ENCODE peak calls at places on chromosomes 3 and 15, in eight cellular contexts. O is heart right ventricle; I is kidney tubule cell; X is thoracic aorta; V is ELF-1; W is stimulated activated CD4-positive, alpha-beta T cell treated with anti-CD3 and anti-CD28 coated beads, Interleukin-1b, Interleukin-23, amount 100 ng/mL, for 24 hours; G is Daoy; Y is SW480. H is an unnamed sample.

GRCh38 chr3:179973931-179974361 is 62.8 kb downstream of the PEX5L start:
- DNase-seq in G (peak; percentile 47), V (peak; percentile 16), X (no peak), W (no peak), Y (no peak), I (peak; percentile 12), O (no peak), H (no peak)

GRCh38 chr3:17639257-17639656 is 103.2 kb downstream of the TBC1D5 start:
- DNase-seq in X (no peak), W (no peak), Y (no peak), I (peak; percentile 61), G (peak; percentile 41), V (no peak), O (no peak), H (peak; percentile 64)

GRCh38 chr15:79977431-79977940 is 6.5 kb upstream of the BCL2A1 start:
- DNase-seq in V (no peak), G (no peak), W (no peak), X (no peak), O (no peak), I (no peak), Y (no peak), H (no peak)

GRCh38 chr3:63353383-63353782 is 75.3 kb downstream of the SYNPR start:
- DNase-seq in I (peak; percentile 59), G (peak; percentile 57), Y (no peak), W (no peak), V (no peak), O (no peak), X (no peak), H (peak; percentile 61)

GRCh38 chr15:90917569-90917968 is 14.5 kb downstream of the MAN2A2 start:
- DNase-seq in V (no peak), X (no peak), G (no peak), I (no peak), Y (no peak), O (no peak), W (no peak), H (no peak)

GRCh38 chr15:76252249-76252648 is 59.0 kb downstream of the ETFA start:
- DNase-seq in X (no peak), G (no peak), O (no peak), Y (no peak), W (no peak), V (no peak), I (no peak), H (no peak)

GRCh38 chr3:154132777-154133375 is 11.7 kb downstream of the ARHGEF26 start:
- DNase-seq in O (no peak), G (no peak), W (no peak), V (no peak), Y (no peak), I (no peak), X (no peak), H (no peak)

GRCh38 chr15:55270301-55270700 is 19.3 kb downstream of the RAB27A start:
- DNase-seq in X (no peak), O (no peak), Y (no peak), W (no peak), V (no peak), G (no peak), I (no peak), H (no peak)

GRCh38 chr3:186235554-186235953 is 126.5 kb downstream of the DGKG start:
- DNase-seq in G (no peak), V (no peak), X (no peak), O (no peak), W (no peak), Y (no peak), I (no peak), H (no peak)

GRCh38 chr3:71684752-71685151 is 40.5 kb downstream of the EIF4E3 start:
- DNase-seq in W (no peak), O (no peak), Y (peak; percentile 9), X (no peak), G (peak; percentile 54), I (peak; percentile 47), V (peak; percentile 17), H (peak; percentile 91)

GRCh38 chr15:56038015-56038414 is 44.6 kb upstream of the NEDD4 start:
- DNase-seq in X (no peak), O (no peak), V (no peak), G (no peak), W (no peak), I (no peak), Y (no peak), H (peak; percentile 42)

GRCh38 chr3:147384210-147385058 is 21.9 kb downstream of the ZIC4 start:
- DNase-seq in I (no peak), X (no peak), V (peak; percentile 86), O (no peak), W (no peak), Y (no peak), G (no peak), H (no peak)